ENCODE peak calls at places on chromosomes 7 and 10, in ten cellular contexts. B, G, L, V, C, S, P, R, F and W are unnamed samples.

GRCh38 chr10:23514321-23514720 is 75.4 kb downstream of the OTUD1 start:
- DNase-seq in B (no peak), G (no peak), L (no peak), V (peak), C (no peak), S (no peak), P (peak), R (no peak), F (no peak), W (no peak)

GRCh38 chr7:74002474-74003017 is 25.4 kb upstream of the ELN start:
- DNase-seq in B (no peak), G (no peak), L (peak), V (peak), C (no peak), S (no peak), P (peak), R (peak), F (no peak), W (no peak)

GRCh38 chr7:152868122-152869040 is 108.8 kb downstream of the ACTR3B start:
- DNase-seq in B (no peak), G (no peak), L (no peak), V (no peak), C (no peak), S (no peak), P (no peak), R (no peak), F (no peak), W (no peak)

GRCh38 chr10:48527691-48528212 is 77.1 kb downstream of the ARHGAP22 start:
- DNase-seq in B (no peak), G (no peak), L (no peak), V (no peak), C (no peak), S (no peak), P (no peak), R (no peak), F (no peak), W (no peak)

GRCh38 chr10:114837690-114838089 is 16.1 kb downstream of the FHIP2A start:
- DNase-seq in B (no peak), G (no peak), L (no peak), V (no peak), C (no peak), S (no peak), P (no peak), R (no peak), F (no peak), W (no peak)

GRCh38 chr7:3923307-3923918 is 622.4 kb downstream of the SDK1 start:
- DNase-seq in B (peak), G (no peak), L (no peak), V (no peak), C (no peak), S (no peak), P (no peak), R (no peak), F (no peak), W (no peak)

GRCh38 chr10:127922675-127923366 is 15.9 kb downstream of the PTPRE start:
- DNase-seq in B (peak), G (no peak), L (peak), V (peak), C (no peak), S (no peak), P (peak), R (no peak), F (peak), W (no peak)

GRCh38 chr7:137579913-137580640 is 236.5 kb upstream of the PTN start:
- DNase-seq in B (no peak), G (no peak), L (peak), V (peak), C (no peak), S (no peak), P (peak), R (peak), F (no peak), W (no peak)

GRCh38 chr7:38374507-38374906 is 101.1 kb upstream of the TARP start:
- DNase-seq in B (no peak), G (no peak), L (peak), V (no peak), C (no peak), S (no peak), P (peak), R (no peak), F (no peak), W (peak)

GRCh38 chr10:87850742-87851205 is 12.6 kb downstream of the KLLN start:
- DNase-seq in B (peak), G (no peak), L (peak), V (peak), C (no peak), S (peak), P (peak), R (no peak), F (peak), W (peak)

GRCh38 chr10:13092446-13093102 is 7.4 kb upstream of the OPTN start:
- DNase-seq in B (no peak), G (no peak), L (no peak), V (no peak), C (no peak), S (no peak), P (no peak), R (no peak), F (no peak), W (no peak)

GRCh38 chr7:18895456-18895855 is 222.0 kb downstream of the TWIST1 start:
- DNase-seq in B (no peak), G (no peak), L (peak), V (peak), C (no peak), S (no peak), P (peak), R (peak), F (no peak), W (no peak)

GRCh38 chr7:113134025-113134424 is 15.7 kb upstream of the SMIM30 start:
- DNase-seq in B (no peak), G (no peak), L (no peak), V (no peak), C (no peak), S (no peak), P (no peak), R (no peak), F (no peak), W (no peak)

GRCh38 chr7:17062433-17063383 is 180.9 kb upstream of the AGR3 start:
- DNase-seq in B (no peak), G (no peak), L (peak), V (no peak), C (no peak), S (no peak), P (peak), R (no peak), F (no peak), W (no peak)

GRCh38 chr10:34504534-34504933 is 310.6 kb downstream of the PARD3 start:
- DNase-seq in B (no peak), G (no peak), L (peak), V (peak), C (no peak), S (no peak), P (peak), R (no peak), F (no peak), W (peak)